ENCODE peak calls at places on chromosomes 13 and 19, in six cellular contexts. One of them, this sample, is unnamed.

GRCh38 chr19:42693760-42694350 is 46.4 kb downstream of the PSG3 start:
- DNase-seq in lung microvascular endothelial cell: peak
- DNase-seq in stimulated activated CD8-positive, alpha-beta memory T cell treated with anti-CD3 and anti-CD28 coated beads, Interleukin-12 subunit alpha, Interleukin-12 subunit beta, amount 100 ng/mL, for 1 hour: no peak
- DNase-seq in fibroblast of mammary gland: peak
- DNase-seq in HuH-7.5: peak
- DNase-seq in mucosa of gallbladder: no peak
- DNase-seq in this sample: peak

GRCh38 chr13:110318920-110319319 is 11.8 kb downstream of the COL4A2 start:
- DNase-seq in stimulated activated CD8-positive, alpha-beta memory T cell treated with anti-CD3 and anti-CD28 coated beads, Interleukin-12 subunit alpha, Interleukin-12 subunit beta, amount 100 ng/mL, for 1 hour: no peak
- DNase-seq in fibroblast of mammary gland: no peak
- DNase-seq in HuH-7.5: no peak
- DNase-seq in mucosa of gallbladder: no peak
- DNase-seq in lung microvascular endothelial cell: no peak
- DNase-seq in this sample: no peak

GRCh38 chr19:33260628-33261418 is 35.2 kb upstream of the SLC7A10 start:
- DNase-seq in lung microvascular endothelial cell: peak
- DNase-seq in fibroblast of mammary gland: no peak
- DNase-seq in mucosa of gallbladder: no peak
- DNase-seq in HuH-7.5: no peak
- DNase-seq in stimulated activated CD8-positive, alpha-beta memory T cell treated with anti-CD3 and anti-CD28 coated beads, Interleukin-12 subunit alpha, Interleukin-12 subunit beta, amount 100 ng/mL, for 1 hour: no peak
- DNase-seq in this sample: no peak

GRCh38 chr13:27487776-27488175 is 37.4 kb upstream of the MTIF3 start:
- DNase-seq in lung microvascular endothelial cell: no peak
- DNase-seq in HuH-7.5: no peak
- DNase-seq in fibroblast of mammary gland: no peak
- DNase-seq in mucosa of gallbladder: no peak
- DNase-seq in stimulated activated CD8-positive, alpha-beta memory T cell treated with anti-CD3 and anti-CD28 coated beads, Interleukin-12 subunit alpha, Interleukin-12 subunit beta, amount 100 ng/mL, for 1 hour: no peak
- DNase-seq in this sample: no peak

GRCh38 chr19:13122275-13122878 is 4.3 kb downstream of the NACC1 start:
- DNase-seq in HuH-7.5: no peak
- DNase-seq in mucosa of gallbladder: no peak
- DNase-seq in fibroblast of mammary gland: no peak
- DNase-seq in stimulated activated CD8-positive, alpha-beta memory T cell treated with anti-CD3 and anti-CD28 coated beads, Interleukin-12 subunit alpha, Interleukin-12 subunit beta, amount 100 ng/mL, for 1 hour: no peak
- DNase-seq in lung microvascular endothelial cell: no peak
- DNase-seq in this sample: no peak

GRCh38 chr19:10760268-10760944 is 42.5 kb downstream of the DNM2 start:
- DNase-seq in lung microvascular endothelial cell: no peak
- DNase-seq in mucosa of gallbladder: no peak
- DNase-seq in HuH-7.5: no peak
- DNase-seq in fibroblast of mammary gland: peak
- DNase-seq in stimulated activated CD8-positive, alpha-beta memory T cell treated with anti-CD3 and anti-CD28 coated beads, Interleukin-12 subunit alpha, Interleukin-12 subunit beta, amount 100 ng/mL, for 1 hour: no peak
- DNase-seq in this sample: no peak

GRCh38 chr13:113649212-113649611 is 8.8 kb downstream of the ATP4B start:
- DNase-seq in fibroblast of mammary gland: no peak
- DNase-seq in stimulated activated CD8-positive, alpha-beta memory T cell treated with anti-CD3 and anti-CD28 coated beads, Interleukin-12 subunit alpha, Interleukin-12 subunit beta, amount 100 ng/mL, for 1 hour: no peak
- DNase-seq in lung microvascular endothelial cell: no peak
- DNase-seq in mucosa of gallbladder: no peak
- DNase-seq in HuH-7.5: no peak
- DNase-seq in this sample: no peak

GRCh38 chr19:51001495-51001894 is at the start of gene KLK8:
- DNase-seq in HuH-7.5: no peak
- DNase-seq in lung microvascular endothelial cell: no peak
- DNase-seq in mucosa of gallbladder: no peak
- DNase-seq in stimulated activated CD8-positive, alpha-beta memory T cell treated with anti-CD3 and anti-CD28 coated beads, Interleukin-12 subunit alpha, Interleukin-12 subunit beta, amount 100 ng/mL, for 1 hour: no peak
- DNase-seq in fibroblast of mammary gland: no peak
- DNase-seq in this sample: no peak

GRCh38 chr19:43950834-43951626 is at the start of gene ZNF221:
- DNase-seq in fibroblast of mammary gland: peak
- DNase-seq in HuH-7.5: peak
- DNase-seq in stimulated activated CD8-positive, alpha-beta memory T cell treated with anti-CD3 and anti-CD28 coated beads, Interleukin-12 subunit alpha, Interleukin-12 subunit beta, amount 100 ng/mL, for 1 hour: peak
- DNase-seq in lung microvascular endothelial cell: peak
- DNase-seq in mucosa of gallbladder: peak
- DNase-seq in this sample: peak

GRCh38 chr13:113670541-113670940 is 3.5 kb downstream of the GRK1 start:
- DNase-seq in stimulated activated CD8-positive, alpha-beta memory T cell treated with anti-CD3 and anti-CD28 coated beads, Interleukin-12 subunit alpha, Interleukin-12 subunit beta, amount 100 ng/mL, for 1 hour: no peak
- DNase-seq in fibroblast of mammary gland: no peak
- DNase-seq in mucosa of gallbladder: no peak
- DNase-seq in HuH-7.5: no peak
- DNase-seq in lung microvascular endothelial cell: no peak
- DNase-seq in this sample: no peak

GRCh38 chr13:44280461-44280860 is 93.2 kb upstream of the SERP2 start:
- DNase-seq in mucosa of gallbladder: no peak
- DNase-seq in HuH-7.5: no peak
- DNase-seq in lung microvascular endothelial cell: no peak
- DNase-seq in stimulated activated CD8-positive, alpha-beta memory T cell treated with anti-CD3 and anti-CD28 coated beads, Interleukin-12 subunit alpha, Interleukin-12 subunit beta, amount 100 ng/mL, for 1 hour: no peak
- DNase-seq in fibroblast of mammary gland: peak
- DNase-seq in this sample: no peak

GRCh38 chr13:33441015-33441414 is 155.5 kb upstream of the STARD13 start:
- DNase-seq in lung microvascular endothelial cell: peak
- DNase-seq in mucosa of gallbladder: no peak
- DNase-seq in stimulated activated CD8-positive, alpha-beta memory T cell treated with anti-CD3 and anti-CD28 coated beads, Interleukin-12 subunit alpha, Interleukin-12 subunit beta, amount 100 ng/mL, for 1 hour: no peak
- DNase-seq in fibroblast of mammary gland: peak
- DNase-seq in HuH-7.5: peak
- DNase-seq in this sample: peak

GRCh38 chr13:99955747-99956472 is 15.7 kb downstream of the ZIC5 start:
- DNase-seq in fibroblast of mammary gland: peak
- DNase-seq in stimulated activated CD8-positive, alpha-beta memory T cell treated with anti-CD3 and anti-CD28 coated beads, Interleukin-12 subunit alpha, Interleukin-12 subunit beta, amount 100 ng/mL, for 1 hour: no peak
- DNase-seq in lung microvascular endothelial cell: peak
- DNase-seq in mucosa of gallbladder: no peak
- DNase-seq in HuH-7.5: no peak
- DNase-seq in this sample: no peak

GRCh38 chr13:64928704-64929499 is 2301.2 kb downstream of the PCDH9 start:
- DNase-seq in stimulated activated CD8-positive, alpha-beta memory T cell treated with anti-CD3 and anti-CD28 coated beads, Interleukin-12 subunit alpha, Interleukin-12 subunit beta, amount 100 ng/mL, for 1 hour: no peak
- DNase-seq in fibroblast of mammary gland: peak
- DNase-seq in HuH-7.5: no peak
- DNase-seq in lung microvascular endothelial cell: no peak
- DNase-seq in mucosa of gallbladder: no peak
- DNase-seq in this sample: no peak

GRCh38 chr13:26855071-26855470 is 94.5 kb upstream of the GPR12 start:
- DNase-seq in mucosa of gallbladder: no peak
- DNase-seq in lung microvascular endothelial cell: no peak
- DNase-seq in stimulated activated CD8-positive, alpha-beta memory T cell treated with anti-CD3 and anti-CD28 coated beads, Interleukin-12 subunit alpha, Interleukin-12 subunit beta, amount 100 ng/mL, for 1 hour: no peak
- DNase-seq in fibroblast of mammary gland: no peak
- DNase-seq in HuH-7.5: no peak
- DNase-seq in this sample: no peak

GRCh38 chr19:48194041-48194871 is 23.8 kb downstream of the ZSWIM9 start:
- DNase-seq in lung microvascular endothelial cell: peak
- DNase-seq in mucosa of gallbladder: no peak
- DNase-seq in fibroblast of mammary gland: no peak
- DNase-seq in HuH-7.5: peak
- DNase-seq in stimulated activated CD8-positive, alpha-beta memory T cell treated with anti-CD3 and anti-CD28 coated beads, Interleukin-12 subunit alpha, Interleukin-12 subunit beta, amount 100 ng/mL, for 1 hour: no peak
- DNase-seq in this sample: no peak

GRCh38 chr19:474126-475078 is 13.6 kb upstream of the SHC2 start:
- DNase-seq in fibroblast of mammary gland: no peak
- DNase-seq in lung microvascular endothelial cell: peak
- DNase-seq in mucosa of gallbladder: no peak
- DNase-seq in stimulated activated CD8-positive, alpha-beta memory T cell treated with anti-CD3 and anti-CD28 coated beads, Interleukin-12 subunit alpha, Interleukin-12 subunit beta, amount 100 ng/mL, for 1 hour: no peak
- DNase-seq in HuH-7.5: no peak
- DNase-seq in this sample: no peak

GRCh38 chr13:94534171-94534570 is 54.7 kb upstream of the DCT start:
- DNase-seq in stimulated activated CD8-positive, alpha-beta memory T cell treated with anti-CD3 and anti-CD28 coated beads, Interleukin-12 subunit alpha, Interleukin-12 subunit beta, amount 100 ng/mL, for 1 hour: no peak
- DNase-seq in HuH-7.5: no peak
- DNase-seq in fibroblast of mammary gland: peak
- DNase-seq in mucosa of gallbladder: no peak
- DNase-seq in lung microvascular endothelial cell: no peak
- DNase-seq in this sample: no peak

GRCh38 chr19:43777163-43777700 is 3.5 kb downstream of the KCNN4 start:
- DNase-seq in fibroblast of mammary gland: no peak
- DNase-seq in stimulated activated CD8-positive, alpha-beta memory T cell treated with anti-CD3 and anti-CD28 coated beads, Interleukin-12 subunit alpha, Interleukin-12 subunit beta, amount 100 ng/mL, for 1 hour: no peak
- DNase-seq in lung microvascular endothelial cell: no peak
- DNase-seq in mucosa of gallbladder: no peak
- DNase-seq in HuH-7.5: no peak
- DNase-seq in this sample: no peak

GRCh38 chr19:6238643-6239281 is 41.0 kb downstream of the MLLT1 start:
- DNase-seq in fibroblast of mammary gland: peak
- DNase-seq in stimulated activated CD8-positive, alpha-beta memory T cell treated with anti-CD3 and anti-CD28 coated beads, Interleukin-12 subunit alpha, Interleukin-12 subunit beta, amount 100 ng/mL, for 1 hour: no peak
- DNase-seq in lung microvascular endothelial cell: peak
- DNase-seq in HuH-7.5: no peak
- DNase-seq in mucosa of gallbladder: no peak
- DNase-seq in this sample: no peak

GRCh38 chr19:31126236-31126635 is 223.0 kb downstream of the TSHZ3 start:
- DNase-seq in HuH-7.5: no peak
- DNase-seq in lung microvascular endothelial cell: no peak
- DNase-seq in mucosa of gallbladder: no peak
- DNase-seq in fibroblast of mammary gland: no peak
- DNase-seq in stimulated activated CD8-positive, alpha-beta memory T cell treated with anti-CD3 and anti-CD28 coated beads, Interleukin-12 subunit alpha, Interleukin-12 subunit beta, amount 100 ng/mL, for 1 hour: no peak
- DNase-seq in this sample: no peak

GRCh38 chr19:6010107-6010506 is 32.2 kb upstream of the RANBP3 start:
- DNase-seq in stimulated activated CD8-positive, alpha-beta memory T cell treated with anti-CD3 and anti-CD28 coated beads, Interleukin-12 subunit alpha, Interleukin-12 subunit beta, amount 100 ng/mL, for 1 hour: no peak
- DNase-seq in fibroblast of mammary gland: no peak
- DNase-seq in lung microvascular endothelial cell: no peak
- DNase-seq in HuH-7.5: no peak
- DNase-seq in mucosa of gallbladder: no peak
- DNase-seq in this sample: no peak

GRCh38 chr19:30927705-30928104 is 421.5 kb downstream of the TSHZ3 start:
- DNase-seq in mucosa of gallbladder: no peak
- DNase-seq in stimulated activated CD8-positive, alpha-beta memory T cell treated with anti-CD3 and anti-CD28 coated beads, Interleukin-12 subunit alpha, Interleukin-12 subunit beta, amount 100 ng/mL, for 1 hour: no peak
- DNase-seq in lung microvascular endothelial cell: no peak
- DNase-seq in HuH-7.5: no peak
- DNase-seq in fibroblast of mammary gland: no peak
- DNase-seq in this sample: no peak

This sample was measured in 8988T.